ENCODE peak calls at places on chromosomes 5 and 9, in eight cellular contexts. V is GM23338, W is Panc1, U is K562, Q is HCT116, T is HepG2, E is GM12878, N is upper lobe of left lung. H is an unnamed sample. For H3K4me1, the result is how much of the 10 kb centered on the place peaks cover.

GRCh38 chr5:146173597-146173996 is 8.9 kb downstream of the LARS1 start:
- ATAC-seq in V (no peak), W (no peak), U (no peak), Q (no peak), T (no peak), E (peak), N (no peak), H (no peak)

GRCh38 chr9:16221822-16222547 is 648.5 kb downstream of the BNC2 start:
- ATAC-seq in V (peak), W (no peak), U (no peak), Q (no peak), T (no peak), E (peak), N (no peak), H (peak)

GRCh38 chr9:92138157-92138959 is 23.1 kb upstream of the SPTLC1 start:
- ATAC-seq in V (peak), W (peak), U (peak), Q (peak), T (peak), E (peak), N (peak), H (peak)

GRCh38 chr5:35026941-35027340 is 20.8 kb downstream of the AGXT2 start:
- ATAC-seq in V (no peak), W (no peak), U (no peak), Q (no peak), T (no peak), E (no peak), N (no peak), H (no peak)

GRCh38 chr9:123424131-123424530 is 68.1 kb downstream of the CRB2 start:
- ATAC-seq in V (no peak), W (no peak), U (no peak), Q (no peak), T (no peak), E (no peak), N (no peak), H (no peak)

GRCh38 chr9:98199388-98200033 is 7.1 kb upstream of the CORO2A start:
- ATAC-seq in V (peak), W (no peak), U (no peak), Q (no peak), T (no peak), E (no peak), N (no peak), H (no peak)

GRCh38 chr5:83718195-83718825 is 2.3 kb downstream of the HAPLN1 start:
- ATAC-seq in V (peak), W (peak), U (peak), Q (peak), T (peak), E (peak), N (no peak), H (no peak)

GRCh38 chr5:79259810-79260209 is 23.9 kb downstream of the JMY start:
- ATAC-seq in V (no peak), W (no peak), U (no peak), Q (no peak), T (no peak), E (no peak), N (peak), H (no peak)

GRCh38 chr9:136564379-136564988 is 18.6 kb upstream of the NOTCH1 start:
- ATAC-seq in V (peak), W (no peak), U (peak), Q (no peak), T (no peak), E (peak), N (peak), H (peak)

GRCh38 chr5:16600397-16600796 is 16.4 kb downstream of the RETREG1 start:
- ATAC-seq in V (no peak), W (no peak), U (peak), Q (no peak), T (no peak), E (no peak), N (no peak), H (no peak)

GRCh38 chr9:7973123-7973522 is 173.5 kb upstream of the DMAC1 start:
- ATAC-seq in V (no peak), W (no peak), U (no peak), Q (no peak), T (no peak), E (no peak), N (no peak), H (no peak)

GRCh38 chr5:55338810-55339243 is 31.0 kb downstream of the MTREX start:
- ATAC-seq in V (no peak), W (no peak), U (no peak), Q (no peak), T (no peak), E (peak), N (no peak), H (no peak)

GRCh38 chr9:37324261-37324683 is 98.2 kb upstream of the GRHPR start:
- ATAC-seq in V (peak), W (no peak), U (peak), Q (no peak), T (no peak), E (peak), N (no peak), H (no peak)

GRCh38 chr5:95975703-95976102 is 14.1 kb upstream of the ELL2 start:
- ATAC-seq in V (no peak), W (no peak), U (peak), Q (no peak), T (no peak), E (no peak), N (no peak), H (no peak)

GRCh38 chr5:179407191-179408175 is 62.2 kb upstream of the ADAMTS2 start:
- ATAC-seq in V (no peak), W (no peak), U (no peak), Q (no peak), T (no peak), E (no peak), N (no peak), H (peak)

GRCh38 chr5:149959406-149960236 is 937 bp upstream of the SLC26A2 start:
- ATAC-seq in V (peak), W (peak), U (peak), Q (peak), T (no peak), E (peak), N (no peak), H (no peak)

GRCh38 chr9:133725886-133726285 is 12.3 kb downstream of the SARDH start:
- ATAC-seq in V (no peak), W (no peak), U (no peak), Q (no peak), T (no peak), E (no peak), N (no peak), H (no peak)

GRCh38 chr9:96399335-96399633 is 15.8 kb upstream of the SLC35D2 start:
- ATAC-seq in V (no peak), W (no peak), U (peak), Q (no peak), T (peak), E (peak), N (no peak), H (no peak)

GRCh38 chr9:107067715-107068416 is 204.9 kb downstream of the ZNF462 start:
- ATAC-seq in V (no peak), W (no peak), U (no peak), Q (no peak), T (no peak), E (no peak), N (no peak), H (no peak)

GRCh38 chr5:16160706-16161105 is 18.9 kb downstream of the MARCHF11 start:
- ATAC-seq in V (peak), W (peak), U (peak), Q (peak), T (peak), E (peak), N (no peak), H (no peak)

GRCh38 chr9:35666547-35666946 is 1.6 kb upstream of the ARHGEF39 start:
- ATAC-seq in V (no peak), W (no peak), U (no peak), Q (no peak), T (no peak), E (no peak), N (no peak), H (no peak)

GRCh38 chr9:87725900-87726709 is at the start of gene CTSL:
- ATAC-seq in V (peak), W (peak), U (peak), Q (peak), T (peak), E (peak), N (peak), H (peak)

GRCh38 chr5:142821733-142822487 is 51.7 kb downstream of the ARHGAP26 start:
- ATAC-seq in V (no peak), W (peak), U (no peak), Q (peak), T (peak), E (peak), N (no peak), H (no peak)

GRCh38 chr5:169272731-169273401 is 28.1 kb downstream of the SLIT3 start:
- ATAC-seq in V (no peak), W (no peak), U (no peak), Q (no peak), T (no peak), E (no peak), N (no peak), H (no peak)

DNA sequence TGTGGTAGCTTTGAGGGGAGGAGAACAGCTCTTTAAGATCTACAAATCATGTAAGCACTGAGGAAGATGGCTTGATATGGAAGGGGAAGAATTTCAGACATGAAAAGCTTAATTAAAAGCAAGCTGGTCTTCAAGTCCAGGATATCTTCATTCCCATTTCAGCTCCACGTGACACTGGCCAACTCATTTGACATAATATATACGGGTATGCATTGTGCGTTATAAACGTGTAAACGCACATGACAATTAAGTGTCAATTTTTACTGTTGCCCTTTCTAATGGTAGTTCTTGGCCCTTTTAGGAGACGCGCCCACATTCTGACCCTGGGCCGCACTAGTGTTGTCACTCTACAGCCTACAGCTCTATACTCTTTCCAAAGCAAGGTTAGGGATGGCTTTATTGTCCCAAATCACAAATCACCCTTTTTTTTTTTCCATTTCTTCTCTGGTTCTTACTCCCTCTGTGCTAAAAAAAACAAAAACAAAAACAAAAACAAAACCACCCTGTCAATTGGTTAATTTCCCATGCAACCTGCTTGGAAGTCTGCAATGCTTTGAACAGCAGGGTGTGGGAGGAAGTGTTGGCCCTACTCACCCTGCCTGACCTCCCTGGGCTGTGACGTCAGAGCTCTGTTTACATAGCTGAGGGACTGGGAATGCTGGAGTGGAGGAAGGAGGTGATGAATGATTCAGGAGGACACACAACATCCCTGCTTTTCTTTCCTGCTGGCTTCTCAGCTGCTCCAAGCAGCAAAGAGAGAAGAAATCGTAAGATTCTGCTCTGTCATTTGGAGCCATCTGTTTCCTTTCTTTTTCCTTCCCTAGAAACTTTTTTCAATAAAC is 19.3 kb downstream of the RFK start:
- ATAC-seq in V (peak), W (peak), U (peak), Q (peak), T (peak), E (no peak), N (peak), H (peak)
- H3K4me1 ChIP-seq in V (under half), W (under half), U (under half), Q (under half), T (under half), E (under half), N (under half), H (under half)

GRCh38 chr9:128497824-128498610 is 6.5 kb upstream of the GLE1 start:
- ATAC-seq in V (no peak), W (no peak), U (no peak), Q (no peak), T (no peak), E (no peak), N (no peak), H (no peak)

GRCh38 chr9:128495804-128496417 is 8.6 kb upstream of the GLE1 start:
- ATAC-seq in V (peak), W (no peak), U (no peak), Q (peak), T (peak), E (no peak), N (no peak), H (no peak)

GRCh38 chr9:128493424-128493823 is 11.1 kb upstream of the GLE1 start:
- ATAC-seq in V (no peak), W (no peak), U (no peak), Q (no peak), T (no peak), E (no peak), N (no peak), H (no peak)

GRCh38 chr9:128494743-128495124 is 9.8 kb upstream of the GLE1 start:
- ATAC-seq in V (no peak), W (no peak), U (no peak), Q (no peak), T (no peak), E (no peak), N (no peak), H (no peak)

GRCh38 chr9:128494108-128494742 is 10.3 kb upstream of the GLE1 start:
- ATAC-seq in V (no peak), W (no peak), U (peak), Q (no peak), T (no peak), E (no peak), N (no peak), H (peak)
- TF ChIP-seq POLR2AphosphoS5 in V (no peak), W (no peak), U (peak), Q (no peak), T (no peak), E (no peak), N (peak), H (no peak)

GRCh38 chr9:31028137-31028536 is 1356.3 kb upstream of the ACO1 start:
- ATAC-seq in V (no peak), W (no peak), U (no peak), Q (no peak), T (no peak), E (no peak), N (no peak), H (no peak)
- H3K4me1 ChIP-seq in V (under half), W (under half), U (under half), Q (under half), T (under half), E (under half), N (under half), H (under half)

DNA sequence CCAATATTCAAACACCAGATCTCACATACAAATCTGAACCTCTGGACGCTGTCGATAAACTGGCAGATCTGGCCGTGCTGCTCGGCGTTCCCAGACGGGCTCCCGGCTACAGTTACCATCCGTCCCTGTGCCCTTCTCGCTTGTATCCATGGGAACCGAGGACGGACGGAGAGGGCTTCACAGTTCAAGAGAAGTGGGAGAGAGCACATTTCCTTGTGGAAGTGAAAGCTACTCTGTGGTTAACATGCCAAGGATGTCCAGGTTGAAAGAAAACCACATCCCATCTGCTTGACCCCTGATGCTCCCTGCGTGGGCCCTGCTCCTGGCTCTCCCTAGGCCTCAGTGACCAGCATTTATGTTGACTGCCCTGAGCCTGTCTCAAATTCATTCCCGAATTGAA is 6.3 kb upstream of the DBN1 start:
- ATAC-seq in V (no peak), W (no peak), U (no peak), Q (no peak), T (no peak), E (no peak), N (no peak), H (no peak)
- TF ChIP-seq POLR2AphosphoS5 in V (no peak), W (no peak), U (no peak), Q (no peak), T (no peak), E (no peak), N (no peak), H (peak)

GRCh38 chr9:120868339-120868675 is 8.7 kb downstream of the PHF19 start:
- ATAC-seq in V (no peak), W (no peak), U (no peak), Q (no peak), T (no peak), E (peak), N (no peak), H (peak)
- H3K4me1 ChIP-seq in V (under half), W (under half), U (under half), Q (under half), T (under half), E (under half), N (under half), H (under half)

GRCh38 chr5:57442080-57442839 is 40.4 kb downstream of the ACTBL2 start:
- ATAC-seq in V (no peak), W (no peak), U (peak), Q (peak), T (no peak), E (no peak), N (no peak), H (peak)
- TF ChIP-seq POLR2AphosphoS5 in V (no peak), W (no peak), U (no peak), Q (no peak), T (no peak), E (no peak), N (no peak), H (no peak)

DNA sequence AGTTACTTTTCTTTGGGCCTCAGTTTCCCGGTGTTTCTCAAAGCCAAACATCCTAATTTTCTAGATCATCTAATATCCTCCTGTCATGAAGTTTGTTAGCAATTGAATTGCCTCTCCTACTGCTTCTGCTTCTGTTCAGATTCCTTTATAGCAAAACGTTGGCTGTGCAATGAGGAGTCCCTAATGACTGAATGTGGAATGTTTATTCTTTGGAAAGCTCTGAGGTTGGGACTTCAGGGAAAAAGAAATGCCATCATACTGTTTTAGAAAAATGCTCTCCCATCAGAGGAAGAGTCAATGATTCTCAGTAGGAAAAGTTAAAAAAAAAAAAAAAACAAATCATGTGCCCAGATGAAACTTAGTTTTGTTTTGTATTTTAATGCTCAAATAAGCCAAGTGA is 268.7 kb upstream of the PAPPA start:
- ATAC-seq in V (no peak), W (no peak), U (no peak), Q (no peak), T (no peak), E (no peak), N (no peak), H (no peak)
- H3K4me1 ChIP-seq in V (under half), W (under half), U (under half), Q (under half), T (under half), E (under half), N (under half), H (under half)

GRCh38 chr9:127574089-127574921 is 37.8 kb upstream of the STXBP1 start:
- ATAC-seq in V (no peak), W (peak), U (no peak), Q (peak), T (no peak), E (no peak), N (peak), H (no peak)
- TF ChIP-seq POLR2AphosphoS5 in V (no peak), W (no peak), U (no peak), Q (peak), T (no peak), E (no peak), N (no peak), H (peak)